ENCODE peak calls at places on chromosomes 12 and 14, in nine cellular contexts. One of them, this sample, is unnamed.

GRCh38 chr14:104224516-104225281 is 86.3 kb downstream of the KIF26A start:
- DNase-seq in GM12878: no peak
- DNase-seq in esophagus muscularis mucosa: no peak
- DNase-seq in esophagus squamous epithelium: no peak
- DNase-seq in lower leg skin: no peak
- DNase-seq in tibial nerve: no peak
- DNase-seq in sigmoid colon: no peak
- DNase-seq in transverse colon: peak
- DNase-seq in adrenal gland: peak
- DNase-seq in this sample: no peak

GRCh38 chr12:94235894-94236293 is 87.5 kb downstream of the PLXNC1 start:
- DNase-seq in GM12878: no peak
- DNase-seq in esophagus muscularis mucosa: no peak
- DNase-seq in esophagus squamous epithelium: no peak
- DNase-seq in lower leg skin: no peak
- DNase-seq in tibial nerve: no peak
- DNase-seq in sigmoid colon: no peak
- DNase-seq in transverse colon: no peak
- DNase-seq in adrenal gland: no peak
- DNase-seq in this sample: no peak

GRCh38 chr12:109277255-109277898 is 31.7 kb downstream of the FOXN4 start:
- DNase-seq in GM12878: no peak
- DNase-seq in esophagus muscularis mucosa: no peak
- DNase-seq in esophagus squamous epithelium: no peak
- DNase-seq in lower leg skin: no peak
- DNase-seq in tibial nerve: no peak
- DNase-seq in sigmoid colon: no peak
- DNase-seq in transverse colon: no peak
- DNase-seq in adrenal gland: no peak
- DNase-seq in this sample: no peak

GRCh38 chr12:130423136-130423535 is 85.4 kb downstream of the PIWIL1 start:
- DNase-seq in GM12878: no peak
- DNase-seq in esophagus muscularis mucosa: no peak
- DNase-seq in esophagus squamous epithelium: no peak
- DNase-seq in lower leg skin: peak
- DNase-seq in tibial nerve: no peak
- DNase-seq in sigmoid colon: no peak
- DNase-seq in transverse colon: no peak
- DNase-seq in adrenal gland: no peak
- DNase-seq in this sample: peak

GRCh38 chr12:121956041-121956341 is 37.6 kb downstream of the CFAP251 start:
- DNase-seq in GM12878: no peak
- DNase-seq in esophagus muscularis mucosa: no peak
- DNase-seq in esophagus squamous epithelium: no peak
- DNase-seq in lower leg skin: no peak
- DNase-seq in tibial nerve: no peak
- DNase-seq in sigmoid colon: no peak
- DNase-seq in transverse colon: no peak
- DNase-seq in adrenal gland: no peak
- DNase-seq in this sample: no peak

GRCh38 chr14:59772252-59772651 is 98.3 kb downstream of the RTN1 start:
- DNase-seq in GM12878: no peak
- DNase-seq in esophagus muscularis mucosa: no peak
- DNase-seq in esophagus squamous epithelium: no peak
- DNase-seq in lower leg skin: no peak
- DNase-seq in tibial nerve: no peak
- DNase-seq in sigmoid colon: no peak
- DNase-seq in transverse colon: no peak
- DNase-seq in adrenal gland: no peak
- DNase-seq in this sample: no peak

GRCh38 chr12:50567926-50568325 is 63.1 kb downstream of the DIP2B start:
- DNase-seq in GM12878: no peak
- DNase-seq in esophagus muscularis mucosa: no peak
- DNase-seq in esophagus squamous epithelium: no peak
- DNase-seq in lower leg skin: no peak
- DNase-seq in tibial nerve: no peak
- DNase-seq in sigmoid colon: no peak
- DNase-seq in transverse colon: no peak
- DNase-seq in adrenal gland: no peak
- DNase-seq in this sample: no peak

GRCh38 chr12:54019111-54019811 is 9.0 kb upstream of the HOXC6 start:
- DNase-seq in GM12878: no peak
- DNase-seq in esophagus muscularis mucosa: no peak
- DNase-seq in esophagus squamous epithelium: no peak
- DNase-seq in lower leg skin: no peak
- DNase-seq in tibial nerve: no peak
- DNase-seq in sigmoid colon: no peak
- DNase-seq in transverse colon: no peak
- DNase-seq in adrenal gland: no peak
- DNase-seq in this sample: no peak

GRCh38 chr12:80242341-80242740 is 143.0 kb downstream of the OTOGL start:
- DNase-seq in GM12878: no peak
- DNase-seq in esophagus muscularis mucosa: no peak
- DNase-seq in esophagus squamous epithelium: no peak
- DNase-seq in lower leg skin: no peak
- DNase-seq in tibial nerve: no peak
- DNase-seq in sigmoid colon: no peak
- DNase-seq in transverse colon: no peak
- DNase-seq in adrenal gland: no peak
- DNase-seq in this sample: no peak

GRCh38 chr12:80239867-80240266 is 140.5 kb downstream of the OTOGL start:
- DNase-seq in GM12878: no peak
- DNase-seq in esophagus muscularis mucosa: no peak
- DNase-seq in esophagus squamous epithelium: no peak
- DNase-seq in lower leg skin: no peak
- DNase-seq in tibial nerve: no peak
- DNase-seq in sigmoid colon: no peak
- DNase-seq in transverse colon: no peak
- DNase-seq in adrenal gland: no peak
- DNase-seq in this sample: no peak

DNA sequence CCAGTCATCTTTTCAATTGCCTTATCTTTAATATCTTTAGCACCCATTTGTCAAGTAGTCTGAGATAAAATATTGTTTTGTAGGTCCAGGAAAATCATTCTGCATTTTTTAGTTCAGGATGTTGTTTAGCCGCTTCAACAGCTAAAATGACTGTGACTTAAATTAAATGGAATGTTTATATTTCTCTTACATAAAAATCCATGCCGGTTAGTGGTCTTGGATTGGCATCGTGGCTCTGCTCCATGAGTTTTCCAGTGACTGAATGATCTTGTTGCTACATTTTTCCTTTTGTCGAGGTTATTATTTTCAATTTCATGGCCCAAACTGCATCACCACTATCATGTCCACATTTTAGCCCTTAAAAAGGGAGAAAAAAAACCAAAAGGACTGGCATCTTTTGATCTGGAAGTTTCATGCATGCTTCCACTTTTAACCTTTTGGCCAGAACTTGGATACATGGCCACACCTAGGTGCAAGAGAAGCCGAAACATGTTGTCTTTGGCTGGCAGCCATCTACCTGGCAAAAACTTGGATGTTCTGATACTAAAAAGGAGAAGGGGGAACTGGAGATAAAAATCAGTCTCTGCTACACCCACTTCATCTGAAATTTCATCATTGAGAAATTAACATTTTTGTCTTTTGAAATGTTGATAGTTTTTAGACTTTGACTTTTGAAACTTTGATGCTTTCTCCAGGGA is 142.4 kb downstream of the OTOGL start:
- DNase-seq in GM12878: no peak
- DNase-seq in esophagus muscularis mucosa: no peak
- DNase-seq in esophagus squamous epithelium: no peak
- DNase-seq in lower leg skin: no peak
- DNase-seq in tibial nerve: no peak
- DNase-seq in sigmoid colon: no peak
- DNase-seq in transverse colon: no peak
- DNase-seq in adrenal gland: no peak
- DNase-seq in this sample: no peak
- H3K4me3 ChIP-seq in GM12878: no peak
- H3K4me3 ChIP-seq in esophagus muscularis mucosa: no peak
- H3K4me3 ChIP-seq in esophagus squamous epithelium: no peak
- H3K4me3 ChIP-seq in lower leg skin: no peak
- H3K4me3 ChIP-seq in tibial nerve: no peak
- H3K4me3 ChIP-seq in sigmoid colon: no peak
- H3K4me3 ChIP-seq in transverse colon: no peak
- H3K4me3 ChIP-seq in adrenal gland: no peak
- H3K4me3 ChIP-seq in this sample: no peak

DNA sequence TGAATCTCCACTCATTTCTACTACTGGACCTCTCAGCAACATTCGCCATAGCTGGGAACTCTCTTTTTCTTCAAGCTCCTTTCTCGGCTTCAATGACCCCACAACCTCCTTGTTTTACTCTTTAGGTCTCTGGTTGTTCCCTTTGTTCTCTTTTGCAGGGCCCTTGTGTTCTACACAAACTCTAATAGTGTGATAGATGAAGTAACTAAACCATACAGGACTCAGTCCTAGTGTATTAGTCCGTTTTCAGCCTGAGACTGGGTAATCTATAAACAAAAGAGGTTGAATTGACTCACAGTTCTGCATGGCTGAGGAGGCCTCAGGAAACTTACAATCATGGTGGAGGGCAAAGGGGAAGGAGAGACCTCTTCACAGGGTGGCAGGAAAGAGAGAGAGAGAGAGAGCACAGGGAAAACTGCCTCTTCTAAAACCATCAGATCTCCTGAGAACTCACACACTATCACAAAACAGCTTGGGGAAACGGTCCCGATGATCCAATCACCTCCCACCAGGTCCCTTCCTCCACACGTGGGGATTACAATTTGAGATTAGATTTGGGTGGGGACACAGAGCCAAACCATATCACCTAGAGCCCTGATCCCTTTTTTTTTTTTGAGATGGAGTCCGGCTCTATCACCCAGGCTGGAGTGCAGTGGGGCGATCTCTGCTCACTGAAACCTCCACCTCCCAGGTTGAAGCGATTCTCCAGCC is 32.0 kb upstream of the WNK1 start:
- DNase-seq in GM12878: no peak
- DNase-seq in esophagus muscularis mucosa: no peak
- DNase-seq in esophagus squamous epithelium: no peak
- DNase-seq in lower leg skin: no peak
- DNase-seq in tibial nerve: no peak
- DNase-seq in sigmoid colon: no peak
- DNase-seq in transverse colon: no peak
- DNase-seq in adrenal gland: no peak
- DNase-seq in this sample: no peak
- TF ChIP-seq POLR2A in GM12878: no peak
- TF ChIP-seq POLR2A in esophagus muscularis mucosa: no peak
- TF ChIP-seq POLR2A in esophagus squamous epithelium: no peak
- TF ChIP-seq POLR2A in lower leg skin: no peak
- TF ChIP-seq POLR2A in tibial nerve: no peak
- TF ChIP-seq POLR2A in sigmoid colon: no peak
- TF ChIP-seq POLR2A in transverse colon: no peak
- TF ChIP-seq POLR2A in adrenal gland: no peak
- TF ChIP-seq POLR2A in this sample: no peak

DNA sequence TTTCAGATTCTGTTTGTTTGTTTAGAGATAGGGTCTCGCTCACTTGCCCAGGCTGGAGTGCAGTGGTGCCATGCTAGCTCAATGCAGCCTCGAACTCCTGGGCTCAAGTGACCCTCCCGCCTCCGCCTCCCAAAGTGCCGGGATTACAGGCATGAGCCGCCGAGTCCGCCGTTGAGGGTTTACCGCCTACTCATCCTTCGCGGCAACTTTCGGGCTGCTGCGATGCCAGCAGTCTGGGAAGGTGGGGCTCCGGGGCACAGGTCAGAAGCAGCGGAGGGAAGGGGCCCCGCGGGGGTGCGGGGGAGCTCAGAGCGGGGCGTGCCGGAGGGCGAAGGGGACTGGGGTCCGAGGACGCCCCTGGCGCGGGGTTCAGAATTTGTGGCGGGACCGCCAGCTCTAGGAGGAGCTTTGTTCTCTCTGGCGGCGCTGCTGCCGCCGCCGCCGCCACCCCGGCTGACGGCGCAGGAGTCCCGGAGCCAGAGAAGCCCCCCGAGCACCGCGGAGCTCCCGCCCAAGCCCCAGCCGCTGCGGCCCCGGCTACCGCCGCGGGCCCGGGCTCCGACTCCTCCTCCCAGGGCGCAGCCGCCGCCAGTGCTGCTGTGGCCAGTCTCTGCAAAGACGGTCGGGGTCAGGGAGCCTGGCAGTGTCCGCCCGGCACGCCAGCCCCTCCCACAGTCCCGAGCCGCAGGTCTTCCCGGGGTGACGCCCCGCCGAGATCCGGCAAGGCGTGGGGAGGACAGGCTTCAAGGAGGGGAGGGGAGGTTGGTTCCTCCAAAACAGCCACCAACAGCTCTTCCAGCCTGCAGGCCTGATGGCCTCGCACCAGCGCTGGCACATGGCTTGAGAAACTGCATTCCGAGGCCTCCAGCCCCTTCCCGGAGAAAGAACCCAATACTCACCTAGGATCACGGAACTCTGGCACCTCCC is 10.9 kb upstream of the KRT77 start:
- DNase-seq in GM12878: no peak
- DNase-seq in esophagus muscularis mucosa: no peak
- DNase-seq in esophagus squamous epithelium: no peak
- DNase-seq in lower leg skin: no peak
- DNase-seq in tibial nerve: no peak
- DNase-seq in sigmoid colon: no peak
- DNase-seq in transverse colon: no peak
- DNase-seq in adrenal gland: no peak
- DNase-seq in this sample: no peak
- H3K4me3 ChIP-seq in GM12878: no peak
- H3K4me3 ChIP-seq in esophagus muscularis mucosa: peak
- H3K4me3 ChIP-seq in esophagus squamous epithelium: peak
- H3K4me3 ChIP-seq in lower leg skin: no peak
- H3K4me3 ChIP-seq in tibial nerve: no peak
- H3K4me3 ChIP-seq in sigmoid colon: peak
- H3K4me3 ChIP-seq in transverse colon: no peak
- H3K4me3 ChIP-seq in adrenal gland: no peak
- H3K4me3 ChIP-seq in this sample: peak

GRCh38 chr12:62713190-62713589 is 221.8 kb downstream of the PPM1H start:
- DNase-seq in GM12878: no peak
- DNase-seq in esophagus muscularis mucosa: no peak
- DNase-seq in esophagus squamous epithelium: no peak
- DNase-seq in lower leg skin: no peak
- DNase-seq in tibial nerve: no peak
- DNase-seq in sigmoid colon: no peak
- DNase-seq in transverse colon: no peak
- DNase-seq in adrenal gland: no peak
- DNase-seq in this sample: no peak

GRCh38 chr12:62709321-62709720 is 225.6 kb downstream of the PPM1H start:
- DNase-seq in GM12878: no peak
- DNase-seq in esophagus muscularis mucosa: no peak
- DNase-seq in esophagus squamous epithelium: no peak
- DNase-seq in lower leg skin: no peak
- DNase-seq in tibial nerve: no peak
- DNase-seq in sigmoid colon: no peak
- DNase-seq in transverse colon: no peak
- DNase-seq in adrenal gland: no peak
- DNase-seq in this sample: no peak

GRCh38 chr12:62712561-62712960 is 222.4 kb downstream of the PPM1H start:
- DNase-seq in GM12878: no peak
- DNase-seq in esophagus muscularis mucosa: no peak
- DNase-seq in esophagus squamous epithelium: no peak
- DNase-seq in lower leg skin: no peak
- DNase-seq in tibial nerve: no peak
- DNase-seq in sigmoid colon: no peak
- DNase-seq in transverse colon: no peak
- DNase-seq in adrenal gland: no peak
- DNase-seq in this sample: no peak

GRCh38 chr12:62713723-62714122 is 221.2 kb downstream of the PPM1H start:
- DNase-seq in GM12878: no peak
- DNase-seq in esophagus muscularis mucosa: no peak
- DNase-seq in esophagus squamous epithelium: no peak
- DNase-seq in lower leg skin: no peak
- DNase-seq in tibial nerve: no peak
- DNase-seq in sigmoid colon: no peak
- DNase-seq in transverse colon: no peak
- DNase-seq in adrenal gland: no peak
- DNase-seq in this sample: no peak

DNA sequence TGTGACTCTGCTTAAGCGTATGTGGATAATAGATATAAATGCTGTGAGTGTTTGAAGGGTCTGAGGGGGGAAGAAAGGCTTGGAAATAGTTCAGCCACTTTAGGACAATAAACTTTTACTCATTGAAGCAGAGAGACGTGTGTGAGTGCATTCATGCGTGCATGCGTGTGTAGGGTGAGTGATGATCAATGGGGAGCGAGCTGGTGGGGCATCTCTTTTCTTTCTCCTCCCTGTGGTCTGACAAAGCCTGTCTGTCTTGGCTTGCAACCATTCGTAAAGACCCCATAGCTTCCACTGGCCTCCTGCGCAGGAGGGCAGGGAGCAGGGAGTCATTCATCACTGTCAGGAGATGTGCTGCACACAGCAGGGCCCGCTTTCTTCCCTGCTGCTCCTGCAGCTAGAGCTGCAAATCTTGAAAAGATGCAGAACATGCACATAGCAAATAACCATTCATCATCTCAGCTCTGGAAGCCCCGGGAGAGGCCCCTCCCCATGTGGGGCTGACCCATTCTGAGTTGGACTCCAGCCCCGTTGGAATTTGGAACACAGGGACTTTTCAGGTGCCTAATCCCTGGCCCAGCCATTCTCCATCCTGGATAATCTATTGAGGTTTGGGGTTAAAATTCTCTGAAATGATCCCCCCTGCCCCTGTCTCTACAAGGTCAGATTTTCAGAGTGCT is 223.2 kb downstream of the PPM1H start:
- DNase-seq in GM12878: no peak
- DNase-seq in esophagus muscularis mucosa: no peak
- DNase-seq in esophagus squamous epithelium: no peak
- DNase-seq in lower leg skin: no peak
- DNase-seq in tibial nerve: no peak
- DNase-seq in sigmoid colon: no peak
- DNase-seq in transverse colon: no peak
- DNase-seq in adrenal gland: no peak
- DNase-seq in this sample: no peak
- TF ChIP-seq POLR2A in GM12878: no peak
- TF ChIP-seq POLR2A in esophagus muscularis mucosa: no peak
- TF ChIP-seq POLR2A in esophagus squamous epithelium: no peak
- TF ChIP-seq POLR2A in lower leg skin: no peak
- TF ChIP-seq POLR2A in tibial nerve: no peak
- TF ChIP-seq POLR2A in sigmoid colon: no peak
- TF ChIP-seq POLR2A in transverse colon: no peak
- TF ChIP-seq POLR2A in adrenal gland: no peak
- TF ChIP-seq POLR2A in this sample: no peak